ENCODE peak calls at places on chromosomes 6 and 20, in six cellular contexts. Y, S, D, H, T and Z are unnamed samples. For H3K4me1, the result is how much of the 10 kb centered on the place peaks cover.

GRCh38 chr6:104633125-104633524 is 226.6 kb downstream of the HACE1 start:
- DNase-seq in Y (no peak), S (no peak), D (no peak), H (no peak), T (no peak), Z (no peak)

GRCh38 chr6:93423542-93423941 is 4.2 kb upstream of the EPHA7 start:
- DNase-seq in Y (no peak), S (peak), D (no peak), H (peak), T (no peak), Z (no peak)

GRCh38 chr20:47198996-47199552 is 157.4 kb downstream of the ZMYND8 start:
- DNase-seq in Y (no peak), S (no peak), D (no peak), H (no peak), T (no peak), Z (no peak)

GRCh38 chr6:157020398-157021266 is 243.5 kb downstream of the ARID1B start:
- DNase-seq in Y (no peak), S (peak), D (no peak), H (peak), T (peak), Z (peak)

GRCh38 chr6:1067346-1067745 is 244.6 kb upstream of the FOXQ1 start:
- DNase-seq in Y (no peak), S (no peak), D (no peak), H (no peak), T (no peak), Z (no peak)

GRCh38 chr6:110656492-110656891 is 158.8 kb downstream of the CDK19 start:
- DNase-seq in Y (no peak), S (no peak), D (peak), H (no peak), T (no peak), Z (no peak)

GRCh38 chr6:90044833-90045337 is 150.6 kb downstream of the GJA10 start:
- DNase-seq in Y (no peak), S (no peak), D (no peak), H (no peak), T (no peak), Z (no peak)

GRCh38 chr6:70527071-70527737 is 39.5 kb upstream of the SDHAF4 start:
- DNase-seq in Y (no peak), S (no peak), D (no peak), H (no peak), T (no peak), Z (no peak)

GRCh38 chr6:74075323-74075722 is 379.3 kb downstream of the CD109 start:
- DNase-seq in Y (peak), S (peak), D (no peak), H (peak), T (no peak), Z (no peak)

GRCh38 chr6:2197177-2197671 is 48.2 kb downstream of the GMDS start:
- DNase-seq in Y (peak), S (peak), D (no peak), H (peak), T (no peak), Z (no peak)

DNA sequence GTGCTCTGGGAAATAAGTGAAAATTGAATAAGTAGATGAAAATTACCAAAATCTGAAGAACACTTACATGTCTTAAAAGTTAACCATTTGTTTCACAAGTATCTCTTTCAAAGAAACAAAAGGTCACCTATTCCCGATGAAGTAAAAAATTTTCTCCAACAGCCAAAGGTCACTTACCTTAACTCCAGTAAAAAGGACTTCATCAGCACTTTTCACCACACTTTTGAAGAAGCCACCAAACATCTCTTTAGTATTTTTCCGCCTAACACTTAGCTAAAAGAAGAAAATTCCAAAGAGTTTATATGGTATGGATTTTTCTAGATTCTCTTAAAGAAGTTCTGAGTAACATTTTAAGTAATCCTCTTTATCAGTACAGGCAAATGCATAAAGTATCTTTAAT is 17.3 kb downstream of the SNX5 start:
- DNase-seq in Y (no peak), S (no peak), D (no peak), H (no peak), T (no peak), Z (no peak)
- H3K4me1 ChIP-seq in Y (under half), S (under half), D (under half), H (under half), T (under half), Z (under half)

GRCh38 chr20:23080521-23080920 is 5.6 kb downstream of the CD93 start:
- DNase-seq in Y (no peak), S (no peak), D (no peak), H (no peak), T (no peak), Z (no peak)

GRCh38 chr20:23077277-23077676 is 8.8 kb downstream of the CD93 start:
- DNase-seq in Y (no peak), S (no peak), D (no peak), H (no peak), T (no peak), Z (no peak)

GRCh38 chr20:23079926-23080325 is 6.2 kb downstream of the CD93 start:
- DNase-seq in Y (no peak), S (no peak), D (no peak), H (no peak), T (no peak), Z (no peak)

GRCh38 chr20:23078351-23078993 is 7.7 kb downstream of the CD93 start:
- DNase-seq in Y (no peak), S (no peak), D (no peak), H (no peak), T (no peak), Z (no peak)

DNA sequence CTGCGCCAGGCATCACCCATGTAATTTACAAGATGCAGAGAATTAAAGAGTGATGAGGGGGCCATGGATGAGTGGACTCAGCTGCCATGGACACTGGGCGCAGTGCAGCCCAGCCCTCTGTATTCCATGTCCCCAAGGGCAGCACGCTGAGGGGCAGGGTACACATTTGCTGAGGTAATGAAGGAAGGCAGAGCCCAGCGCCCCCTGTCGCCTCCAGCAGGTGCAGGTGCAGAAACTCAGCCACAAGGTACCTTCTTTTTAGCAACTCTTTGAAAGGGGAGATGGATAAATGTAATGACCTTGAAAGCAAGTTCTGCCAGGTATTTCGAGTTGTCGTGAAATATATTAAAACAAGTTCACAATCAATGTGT is 7.1 kb downstream of the CD93 start:
- DNase-seq in Y (no peak), S (no peak), D (no peak), H (no peak), T (no peak), Z (no peak)
- TF ChIP-seq CTCF in Y (no peak), S (no peak), D (no peak), H (no peak), T (no peak), Z (no peak)

GRCh38 chr6:153842491-153842890 is 196.5 kb upstream of the OPRM1 start:
- DNase-seq in Y (no peak), S (no peak), D (no peak), H (no peak), T (no peak), Z (no peak)

GRCh38 chr6:153843420-153843819 is 195.6 kb upstream of the OPRM1 start:
- DNase-seq in Y (no peak), S (no peak), D (no peak), H (no peak), T (no peak), Z (no peak)

DNA sequence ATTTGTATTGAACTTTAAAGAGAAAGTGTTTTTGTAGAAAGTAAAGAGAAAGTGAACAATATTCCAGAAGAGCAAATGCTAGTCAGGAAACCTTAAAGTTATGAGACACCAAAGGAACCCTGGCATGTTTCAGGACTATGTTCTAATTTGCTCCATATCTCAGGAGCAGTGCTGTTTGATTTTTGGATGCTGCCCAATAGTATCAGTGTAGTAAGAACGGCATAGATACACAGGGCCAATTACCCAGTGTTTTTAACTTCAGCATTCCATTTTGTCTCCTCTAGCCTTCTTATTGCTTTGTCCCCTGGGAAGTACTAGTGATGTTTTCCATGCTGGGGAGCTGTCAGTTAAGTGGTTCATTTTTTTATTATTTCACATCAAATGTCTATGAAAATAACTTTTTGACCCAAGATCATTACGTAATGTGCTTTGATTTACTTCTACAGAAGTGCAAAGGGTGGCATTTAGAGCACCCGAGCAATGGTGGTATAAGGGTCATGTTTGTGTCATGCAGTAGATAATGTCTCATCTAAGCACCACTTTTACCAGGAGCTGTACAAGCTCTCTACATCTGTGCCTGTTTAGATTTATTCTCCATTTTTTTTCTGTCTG is 198.9 kb upstream of the OPRM1 start:
- DNase-seq in Y (no peak), S (no peak), D (no peak), H (no peak), T (no peak), Z (no peak)
- H3K27ac ChIP-seq in Y (peak), S (no peak), D (no peak), H (no peak), T (no peak), Z (no peak)

GRCh38 chr20:54004397-54004940 is 65.9 kb downstream of the BCAS1 start:
- DNase-seq in Y (no peak), S (no peak), D (no peak), H (no peak), T (no peak), Z (no peak)
- H3K4me1 ChIP-seq in Y (under half), S (under half), D (under half), H (under half), T (under half), Z (under half)